ENCODE peak calls at places on chromosomes 16 and 17, in four cellular contexts. One of them, this sample, is unnamed.

GRCh38 chr16:74847202-74847601 is 72.6 kb upstream of the FA2H start:
- DNase-seq in A549: no peak
- DNase-seq in K562: no peak
- DNase-seq in HepG2: no peak
- DNase-seq in this sample: no peak

GRCh38 chr17:76714336-76714735 is 3.6 kb upstream of the MXRA7 start:
- DNase-seq in A549: no peak
- DNase-seq in K562: no peak
- DNase-seq in HepG2: no peak
- DNase-seq in this sample: no peak

GRCh38 chr17:75218121-75218520 is 12.6 kb downstream of the NUP85 start:
- DNase-seq in A549: no peak
- DNase-seq in K562: no peak
- DNase-seq in HepG2: no peak
- DNase-seq in this sample: no peak

GRCh38 chr16:59290718-59291117 is 556.6 kb upstream of the GOT2 start:
- DNase-seq in A549: no peak
- DNase-seq in K562: no peak
- DNase-seq in HepG2: no peak
- DNase-seq in this sample: no peak

GRCh38 chr17:66255527-66255971 is 26.3 kb upstream of the APOH start:
- DNase-seq in A549: no peak
- DNase-seq in K562: no peak
- DNase-seq in HepG2: no peak
- DNase-seq in this sample: no peak

GRCh38 chr17:46772013-46772878 is 46.2 kb downstream of the WNT3 start:
- DNase-seq in A549: peak
- DNase-seq in K562: no peak
- DNase-seq in HepG2: peak
- DNase-seq in this sample: peak

GRCh38 chr17:39209317-39210092 is 9.4 kb downstream of the RPL19 start:
- DNase-seq in A549: no peak
- DNase-seq in K562: peak
- DNase-seq in HepG2: no peak
- DNase-seq in this sample: peak

GRCh38 chr17:43750154-43750553 is 8.4 kb downstream of the SOST start:
- DNase-seq in A549: no peak
- DNase-seq in K562: no peak
- DNase-seq in HepG2: no peak
- DNase-seq in this sample: no peak

GRCh38 chr16:57319646-57320045 is 35.2 kb upstream of the PLLP start:
- DNase-seq in A549: no peak
- DNase-seq in K562: no peak
- DNase-seq in HepG2: no peak
- DNase-seq in this sample: no peak

GRCh38 chr17:31631759-31632158 is 227.3 kb downstream of the COPRS start:
- DNase-seq in A549: no peak
- DNase-seq in K562: no peak
- DNase-seq in HepG2: no peak
- DNase-seq in this sample: no peak

GRCh38 chr17:17837966-17838962 is 1.5 kb upstream of the SREBF1 start:
- DNase-seq in A549: peak
- DNase-seq in K562: no peak
- DNase-seq in HepG2: peak
- DNase-seq in this sample: peak

GRCh38 chr16:69309316-69309715 is 1.8 kb upstream of the VPS4A start:
- DNase-seq in A549: no peak
- DNase-seq in K562: no peak
- DNase-seq in HepG2: no peak
- DNase-seq in this sample: no peak

GRCh38 chr17:79977711-79978544 is 57.7 kb downstream of the TBC1D16 start:
- DNase-seq in A549: no peak
- DNase-seq in K562: no peak
- DNase-seq in HepG2: no peak
- DNase-seq in this sample: no peak

GRCh38 chr16:27245276-27246231 is 23.0 kb downstream of the NSMCE1 start:
- DNase-seq in A549: peak
- DNase-seq in K562: peak
- DNase-seq in HepG2: no peak
- DNase-seq in this sample: no peak

GRCh38 chr17:4949321-4950074 is 1.2 kb upstream of the PFN1 start:
- DNase-seq in A549: peak
- DNase-seq in K562: peak
- DNase-seq in HepG2: peak
- DNase-seq in this sample: peak

GRCh38 chr17:68033636-68034451 is 1.7 kb upstream of the KPNA2 start:
- DNase-seq in A549: peak
- DNase-seq in K562: peak
- DNase-seq in HepG2: peak
- DNase-seq in this sample: peak

GRCh38 chr17:40319651-40320550 is 10.9 kb downstream of the RARA start:
- DNase-seq in A549: no peak
- DNase-seq in K562: no peak
- DNase-seq in HepG2: no peak
- DNase-seq in this sample: no peak

GRCh38 chr17:55750750-55751641 is at the start of gene PCTP:
- DNase-seq in A549: peak
- DNase-seq in K562: peak
- DNase-seq in HepG2: peak
- DNase-seq in this sample: peak

GRCh38 chr16:77043076-77043475 is 147.9 kb upstream of the MON1B start:
- DNase-seq in A549: peak
- DNase-seq in K562: no peak
- DNase-seq in HepG2: no peak
- DNase-seq in this sample: no peak

GRCh38 chr16:72923757-72924156 is 124.2 kb downstream of the ZFHX3 start:
- DNase-seq in A549: no peak
- DNase-seq in K562: no peak
- DNase-seq in HepG2: no peak
- DNase-seq in this sample: no peak

GRCh38 chr17:72287586-72287985 is 166.8 kb downstream of the SOX9 start:
- DNase-seq in A549: no peak
- DNase-seq in K562: no peak
- DNase-seq in HepG2: no peak
- DNase-seq in this sample: no peak

GRCh38 chr17:2809337-2809736 is 13.1 kb downstream of the RAP1GAP2 start:
- DNase-seq in A549: no peak
- DNase-seq in K562: no peak
- DNase-seq in HepG2: no peak
- DNase-seq in this sample: no peak

GRCh38 chr16:50743575-50744225 is 1.8 kb downstream of the CYLD start:
- DNase-seq in A549: no peak
- DNase-seq in K562: no peak
- DNase-seq in HepG2: no peak
- DNase-seq in this sample: no peak

GRCh38 chr17:77083547-77083946 is 57.2 kb upstream of the SEC14L1 start:
- DNase-seq in A549: no peak
- DNase-seq in K562: no peak
- DNase-seq in HepG2: no peak
- DNase-seq in this sample: no peak

GRCh38 chr16:79168321-79168720 is 432.2 kb downstream of the MAF start:
- DNase-seq in A549: no peak
- DNase-seq in K562: no peak
- DNase-seq in HepG2: no peak
- DNase-seq in this sample: no peak

GRCh38 chr17:68196394-68197090 is 51.3 kb upstream of the AMZ2 start:
- DNase-seq in A549: no peak
- DNase-seq in K562: no peak
- DNase-seq in HepG2: no peak
- DNase-seq in this sample: no peak

GRCh38 chr16:87169509-87169985 is 147.6 kb downstream of the C16orf95 start:
- DNase-seq in A549: no peak
- DNase-seq in K562: no peak
- DNase-seq in HepG2: peak
- DNase-seq in this sample: no peak

GRCh38 chr16:11183035-11183812 is 72.8 kb downstream of the SOCS1 start:
- DNase-seq in A549: no peak
- DNase-seq in K562: peak
- DNase-seq in HepG2: no peak
- DNase-seq in this sample: peak
- TF ChIP-seq NR3C1 in A549: no peak
- TF ChIP-seq NR3C1 in K562: no peak
- TF ChIP-seq NR3C1 in HepG2: no peak
- TF ChIP-seq NR3C1 in this sample: no peak

DNA sequence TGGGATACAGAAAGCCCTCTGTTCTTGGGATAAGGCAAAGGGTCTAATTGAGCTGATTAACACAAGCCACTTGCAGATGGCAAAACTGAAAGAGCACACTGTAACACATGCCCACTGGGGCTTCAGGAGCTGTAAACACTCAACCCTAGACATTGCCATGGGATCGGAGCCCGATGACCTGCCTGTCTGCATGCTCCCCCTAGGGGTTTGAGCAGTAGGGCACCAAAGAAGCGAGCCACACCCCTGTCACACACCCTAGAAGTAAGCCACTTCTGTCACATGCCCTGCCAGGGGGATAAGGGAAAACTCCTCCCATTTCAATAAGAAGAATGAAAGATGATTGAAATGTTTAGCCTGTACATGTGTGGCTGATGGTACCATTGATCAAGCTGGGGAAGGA is 81.3 kb upstream of the IRX6 start:
- DNase-seq in A549: no peak
- DNase-seq in K562: no peak
- DNase-seq in HepG2: no peak
- DNase-seq in this sample: peak
- TF ChIP-seq NR3C1 in A549: no peak
- TF ChIP-seq NR3C1 in K562: no peak
- TF ChIP-seq NR3C1 in HepG2: no peak
- TF ChIP-seq NR3C1 in this sample: no peak

DNA sequence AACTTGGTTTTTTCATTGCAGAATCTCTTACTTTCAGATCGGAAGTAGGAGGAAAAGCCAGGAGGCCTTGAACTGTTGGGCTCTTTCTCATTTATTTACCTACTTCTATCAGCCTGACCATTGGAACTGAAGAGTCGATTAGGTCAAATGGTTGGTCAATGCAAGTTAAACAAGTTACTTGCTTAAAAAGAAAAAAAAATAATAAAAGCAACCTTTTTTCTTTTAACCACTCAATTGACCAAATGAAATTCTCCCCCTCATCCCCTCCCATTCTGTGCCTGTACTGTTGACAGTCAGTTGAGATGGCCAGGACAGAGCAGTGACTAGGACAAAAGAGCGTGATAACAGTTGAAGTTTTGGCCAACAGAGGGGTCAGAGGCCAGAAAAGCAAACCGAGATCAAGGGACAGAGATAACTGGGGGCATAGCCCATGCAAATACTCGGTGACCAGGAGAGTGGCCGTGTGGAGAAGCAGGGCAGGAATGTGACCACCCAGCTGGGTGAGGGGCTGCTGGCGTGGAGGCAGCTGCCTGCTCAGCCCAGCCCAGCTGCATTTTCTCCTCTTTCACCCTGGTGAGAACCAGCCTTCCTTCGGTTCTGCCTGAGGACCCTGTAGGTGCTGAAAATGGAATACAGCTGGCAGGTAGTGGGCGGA is 72.2 kb downstream of the HS3ST3B1 start:
- DNase-seq in A549: no peak
- DNase-seq in K562: peak
- DNase-seq in HepG2: peak
- DNase-seq in this sample: peak
- TF ChIP-seq NR3C1 in A549: no peak
- TF ChIP-seq NR3C1 in K562: no peak
- TF ChIP-seq NR3C1 in HepG2: no peak
- TF ChIP-seq NR3C1 in this sample: no peak

GRCh38 chr17:50866950-50867855 is 1.0 kb upstream of the TOB1 start:
- DNase-seq in A549: peak
- DNase-seq in K562: peak
- DNase-seq in HepG2: peak
- DNase-seq in this sample: peak

GRCh38 chr17:50868594-50868993 is 2.4 kb upstream of the TOB1 start:
- DNase-seq in A549: no peak
- DNase-seq in K562: no peak
- DNase-seq in HepG2: no peak
- DNase-seq in this sample: no peak

GRCh38 chr17:50865868-50866260 is 290 bp downstream of the TOB1 start:
- DNase-seq in A549: no peak
- DNase-seq in K562: peak
- DNase-seq in HepG2: no peak
- DNase-seq in this sample: no peak

GRCh38 chr17:50866261-50866949 is at the start of gene TOB1:
- DNase-seq in A549: peak
- DNase-seq in K562: peak
- DNase-seq in HepG2: peak
- DNase-seq in this sample: peak

GRCh38 chr17:50867856-50868438 is 1.8 kb upstream of the TOB1 start:
- DNase-seq in A549: no peak
- DNase-seq in K562: peak
- DNase-seq in HepG2: no peak
- DNase-seq in this sample: no peak
- TF ChIP-seq NR3C1 in A549: no peak
- TF ChIP-seq NR3C1 in K562: no peak
- TF ChIP-seq NR3C1 in HepG2: no peak
- TF ChIP-seq NR3C1 in this sample: no peak